ENCODE peak calls at places on chromosome 12, in ten cellular contexts. I is lower lobe of right lung, N is OCI-LY7, T is fibroblast of lung, F is A549, D is coronary artery, A is cardiac muscle cell, K is HFF-Myc, Q is breast epithelium, B is fibroblast of mammary gland. V is an unnamed sample.

GRCh38 chr12:105561981-105562726 is 231.7 kb downstream of the C12orf75 start:
- DNase-seq in D (no peak), T (peak; percentile 91), N (no peak), K (no peak), F (peak; percentile 89), I (no peak), B (peak; percentile 88), A (peak; percentile 5), Q (no peak), V (no peak)

GRCh38 chr12:79119796-79120195 is 255.2 kb downstream of the SYT1 start:
- DNase-seq in K (no peak), F (peak; percentile 26), Q (no peak), A (peak; percentile 25), D (no peak), I (no peak), T (no peak), N (no peak), B (no peak), V (no peak)

GRCh38 chr12:117854339-117855012 is 114.3 kb downstream of the KSR2 start:
- DNase-seq in B (peak; percentile 60), A (peak; percentile 63), Q (no peak), D (no peak), F (peak; percentile 84), T (peak; percentile 33), I (no peak), N (peak; percentile 66), K (peak; percentile 31), V (no peak)

GRCh38 chr12:25364529-25365339 is 114.0 kb upstream of the KRAS start:
- DNase-seq in I (no peak), A (no peak), D (no peak), T (no peak), F (no peak), N (no peak), B (no peak), K (no peak), Q (no peak), V (no peak)

GRCh38 chr12:121238604-121239334 is 28.8 kb downstream of the P2RX4 start:
- DNase-seq in D (no peak), B (no peak), Q (no peak), I (no peak), A (no peak), T (no peak), N (no peak), K (no peak), F (no peak), V (no peak)

GRCh38 chr12:26846419-26846818 is 13.4 kb upstream of the ITPR2 start:
- DNase-seq in F (no peak), D (no peak), K (no peak), B (no peak), N (peak; percentile 92), Q (no peak), I (no peak), T (no peak), A (no peak), V (no peak)

GRCh38 chr12:116717466-116718457 is 20.1 kb downstream of the SPRING1 start:
- DNase-seq in B (peak; percentile 76), A (no peak), N (no peak), F (no peak), I (peak; percentile 55), T (peak; percentile 77), D (peak; percentile 83), K (no peak), Q (no peak), V (no peak)

GRCh38 chr12:48454675-48455074 is 17.7 kb upstream of the ANP32D start:
- DNase-seq in F (peak; percentile 50), N (peak; percentile 11), I (no peak), K (no peak), A (no peak), Q (no peak), B (peak; percentile 57), D (no peak), T (no peak), V (peak; percentile 7)

GRCh38 chr12:14260011-14260993 is 105.2 kb upstream of the ATF7IP start:
- DNase-seq in Q (peak; percentile 92), B (peak; percentile 93), F (peak; percentile 43), I (peak; percentile 95), K (peak; percentile 89), N (no peak), T (peak; percentile 76), D (peak; percentile 92), A (peak; percentile 71), V (no peak)

GRCh38 chr12:104524026-104524425 is 67.3 kb downstream of the CHST11 start:
- DNase-seq in F (no peak), D (no peak), I (no peak), A (no peak), T (no peak), N (no peak), B (peak; percentile 53), K (peak; percentile 44), Q (no peak), V (no peak)

GRCh38 chr12:2172040-2172439 is 119.3 kb downstream of the CACNA1C start:
- DNase-seq in A (peak; percentile 41), I (no peak), Q (no peak), D (no peak), T (no peak), B (no peak), N (no peak), F (no peak), K (no peak), V (no peak)

GRCh38 chr12:128178971-128179370 is 88.0 kb upstream of the TMEM132C start:
- DNase-seq in D (no peak), I (no peak), N (no peak), F (no peak), A (no peak), K (no peak), Q (no peak), T (no peak), B (no peak), V (no peak)

GRCh38 chr12:30108666-30109065 is 324.9 kb upstream of the TMTC1 start:
- DNase-seq in N (no peak), F (no peak), K (no peak), T (no peak), I (no peak), D (no peak), A (no peak), Q (no peak), B (no peak), V (no peak)

GRCh38 chr12:76144253-76144564 is 59.7 kb upstream of the NAP1L1 start:
- DNase-seq in D (no peak), N (no peak), I (no peak), Q (no peak), B (peak; percentile 51), F (peak; percentile 11), T (peak; percentile 61), K (no peak), A (peak; percentile 76), V (no peak)
- TF ChIP-seq CTCF in D (no peak), N (no peak), I (no peak), Q (no peak), B (no peak), F (no peak), T (no peak), K (no peak), A (no peak), V (no peak)

DNA sequence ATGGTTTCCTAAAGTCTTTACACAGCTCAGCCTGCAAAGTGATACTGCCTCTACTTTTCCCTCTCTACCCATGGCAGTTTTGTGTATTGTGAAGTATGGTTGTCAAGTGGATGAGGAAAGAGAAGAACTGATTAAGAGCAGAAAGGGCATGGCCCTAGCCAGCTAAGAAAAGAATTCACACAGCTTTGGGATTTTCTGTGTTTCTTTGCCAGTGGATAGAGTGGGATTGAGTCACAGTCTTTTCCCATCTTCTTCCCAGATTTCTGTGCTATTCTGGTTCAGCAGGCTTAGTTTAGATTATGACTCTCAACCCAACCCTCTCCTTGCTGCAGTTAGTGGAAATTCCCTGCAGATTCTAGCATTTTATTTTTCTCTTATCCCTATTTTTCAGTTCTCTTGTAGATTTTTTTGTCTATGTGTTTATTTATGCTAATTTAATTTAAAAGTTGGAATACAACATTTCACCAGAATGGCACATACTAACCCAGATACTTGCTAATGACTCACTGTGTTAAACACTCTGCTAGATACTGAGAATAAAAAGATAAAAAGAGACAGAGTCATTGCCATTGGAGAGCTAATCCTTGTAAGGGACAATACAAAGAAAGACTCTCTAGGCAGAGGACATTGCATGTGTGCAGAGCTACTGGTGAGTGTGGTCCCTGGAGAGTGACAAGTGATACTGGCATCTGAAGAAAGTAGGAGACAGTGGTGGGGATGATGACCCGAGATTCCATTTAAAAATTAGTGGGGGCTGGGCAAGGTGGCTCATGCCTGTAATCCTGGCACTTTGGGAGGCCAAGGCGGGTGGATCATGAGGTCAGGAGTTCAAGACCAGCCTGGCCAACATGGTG is 106.3 kb downstream of the ST8SIA1 start:
- DNase-seq in I (no peak), D (no peak), K (no peak), B (peak; percentile 45), N (no peak), T (peak; percentile 40), A (no peak), F (no peak), Q (no peak), V (no peak)
- H3K4me3 ChIP-seq in I (no peak overlapping the region), D (no peak overlapping the region), K (no peak overlapping the region), B (no peak overlapping the region), N (no peak overlapping the region), T (no peak overlapping the region), A (no peak overlapping the region), F (no peak overlapping the region), Q (no peak overlapping the region), V (no peak overlapping the region)

GRCh38 chr12:90987520-90987919 is 17.3 kb downstream of the EPYC start:
- DNase-seq in A (no peak), K (no peak), Q (no peak), T (no peak), I (no peak), D (no peak), F (no peak), B (no peak), N (no peak), V (no peak)
- TF ChIP-seq CTCF in A (no peak), K (no peak), Q (no peak), T (no peak), I (no peak), D (no peak), F (no peak), B (peak; percentile 18), N (peak; percentile 64), V (peak; percentile 29)

GRCh38 chr12:89521348-89522238 is 3.0 kb downstream of the GALNT4 start:
- DNase-seq in N (no peak), T (peak; percentile 25), D (no peak), Q (no peak), A (no peak), F (peak; percentile 32), K (no peak), B (no peak), I (no peak), V (no peak)
- H3K4me3 ChIP-seq in N (peak overlapping the region; percentile 15), T (peak overlapping the region; percentile 1), D (peak overlapping the region; percentile 41), Q (no peak overlapping the region), A (no peak overlapping the region), F (peak overlapping the region; percentile 75), K (no peak overlapping the region), B (no peak overlapping the region), I (peak overlapping the region; percentile 20), V (no peak overlapping the region)

GRCh38 chr12:111174283-111175108 is 194.4 kb downstream of the PHETA1 start:
- DNase-seq in I (no peak), T (no peak), K (no peak), N (peak; percentile 38), A (no peak), D (no peak), Q (no peak), F (peak; percentile 35), B (no peak), V (no peak)
- TF ChIP-seq CTCF in I (peak; percentile 14), T (no peak), K (no peak), N (peak; percentile 74), A (peak; percentile 12), D (no peak), Q (no peak), F (peak; percentile 48), B (peak; percentile 4), V (peak; percentile 34)

V was measured in GM12864.